ENCODE peak calls at places on chromosomes 16 and 17, in eight cellular contexts. One of them, this sample, is unnamed.

GRCh38 chr17:39753514-39754160 is 15.9 kb downstream of the GRB7 start:
- DNase-seq in CD4-positive, alpha-beta T cell: peak; percentile 65
- DNase-seq in left ventricle myocardium inferior: peak; percentile 64
- DNase-seq in gastrocnemius medialis: no peak
- DNase-seq in suprapubic skin: no peak
- DNase-seq in endodermal cell: peak; percentile 84
- DNase-seq in tibial nerve: no peak
- DNase-seq in cardiac muscle cell: no peak
- DNase-seq in this sample: no peak

GRCh38 chr17:83191388-83192160 is 112.2 kb downstream of the METRNL start:
- DNase-seq in endodermal cell: no peak
- DNase-seq in cardiac muscle cell: no peak
- DNase-seq in tibial nerve: peak; percentile 12
- DNase-seq in left ventricle myocardium inferior: no peak
- DNase-seq in gastrocnemius medialis: peak; percentile 1
- DNase-seq in CD4-positive, alpha-beta T cell: no peak
- DNase-seq in suprapubic skin: peak; percentile 65
- DNase-seq in this sample: no peak

GRCh38 chr16:52584921-52585320 is 38.0 kb upstream of the TOX3 start:
- DNase-seq in CD4-positive, alpha-beta T cell: no peak
- DNase-seq in endodermal cell: no peak
- DNase-seq in gastrocnemius medialis: no peak
- DNase-seq in suprapubic skin: no peak
- DNase-seq in left ventricle myocardium inferior: no peak
- DNase-seq in tibial nerve: no peak
- DNase-seq in cardiac muscle cell: no peak
- DNase-seq in this sample: no peak

GRCh38 chr16:10037771-10038170 is 144.5 kb downstream of the GRIN2A start:
- DNase-seq in cardiac muscle cell: no peak
- DNase-seq in CD4-positive, alpha-beta T cell: no peak
- DNase-seq in left ventricle myocardium inferior: no peak
- DNase-seq in tibial nerve: no peak
- DNase-seq in suprapubic skin: no peak
- DNase-seq in endodermal cell: no peak
- DNase-seq in gastrocnemius medialis: no peak
- DNase-seq in this sample: no peak

GRCh38 chr17:7557825-7558543 is 566 bp upstream of the TNFSF13 start:
- DNase-seq in gastrocnemius medialis: peak; percentile 70
- DNase-seq in suprapubic skin: peak; percentile 94
- DNase-seq in cardiac muscle cell: peak; percentile 38
- DNase-seq in CD4-positive, alpha-beta T cell: no peak
- DNase-seq in endodermal cell: peak; percentile 93
- DNase-seq in tibial nerve: peak; percentile 74
- DNase-seq in left ventricle myocardium inferior: peak; percentile 87
- DNase-seq in this sample: no peak

GRCh38 chr17:78337244-78338109 is 22.4 kb downstream of the SOCS3 start:
- DNase-seq in endodermal cell: peak; percentile 71
- DNase-seq in cardiac muscle cell: no peak
- DNase-seq in tibial nerve: no peak
- DNase-seq in suprapubic skin: no peak
- DNase-seq in gastrocnemius medialis: no peak
- DNase-seq in CD4-positive, alpha-beta T cell: no peak
- DNase-seq in left ventricle myocardium inferior: no peak
- DNase-seq in this sample: no peak

GRCh38 chr16:85123891-85124635 is 11.8 kb upstream of the CIBAR2 start:
- DNase-seq in suprapubic skin: peak; percentile 90
- DNase-seq in cardiac muscle cell: no peak
- DNase-seq in CD4-positive, alpha-beta T cell: no peak
- DNase-seq in endodermal cell: peak; percentile 78
- DNase-seq in gastrocnemius medialis: peak; percentile 56
- DNase-seq in left ventricle myocardium inferior: peak; percentile 58
- DNase-seq in tibial nerve: no peak
- DNase-seq in this sample: no peak

GRCh38 chr17:14986127-14986526 is 279.0 kb downstream of the PMP22 start:
- DNase-seq in CD4-positive, alpha-beta T cell: no peak
- DNase-seq in gastrocnemius medialis: no peak
- DNase-seq in tibial nerve: no peak
- DNase-seq in cardiac muscle cell: no peak
- DNase-seq in left ventricle myocardium inferior: no peak
- DNase-seq in suprapubic skin: no peak
- DNase-seq in endodermal cell: no peak
- DNase-seq in this sample: no peak

GRCh38 chr16:70589998-70590471 is 56.3 kb upstream of the IL34 start:
- DNase-seq in left ventricle myocardium inferior: peak; percentile 51
- DNase-seq in CD4-positive, alpha-beta T cell: no peak
- DNase-seq in cardiac muscle cell: no peak
- DNase-seq in suprapubic skin: no peak
- DNase-seq in endodermal cell: no peak
- DNase-seq in gastrocnemius medialis: no peak
- DNase-seq in tibial nerve: no peak
- DNase-seq in this sample: no peak

GRCh38 chr17:49523706-49524472 is 28.8 kb downstream of the NGFR start:
- DNase-seq in suprapubic skin: peak; percentile 82
- DNase-seq in CD4-positive, alpha-beta T cell: peak; percentile 14
- DNase-seq in cardiac muscle cell: no peak
- DNase-seq in left ventricle myocardium inferior: no peak
- DNase-seq in gastrocnemius medialis: no peak
- DNase-seq in tibial nerve: no peak
- DNase-seq in endodermal cell: peak; percentile 53
- DNase-seq in this sample: peak; percentile 89

GRCh38 chr17:5592382-5592781 is 8.1 kb upstream of the NLRP1 start:
- DNase-seq in suprapubic skin: no peak
- DNase-seq in tibial nerve: no peak
- DNase-seq in endodermal cell: peak; percentile 45
- DNase-seq in gastrocnemius medialis: no peak
- DNase-seq in left ventricle myocardium inferior: no peak
- DNase-seq in cardiac muscle cell: peak; percentile 65
- DNase-seq in CD4-positive, alpha-beta T cell: no peak
- DNase-seq in this sample: no peak

GRCh38 chr16:48318630-48319029 is 66.6 kb downstream of the SIAH1 start:
- DNase-seq in CD4-positive, alpha-beta T cell: peak; percentile 17
- DNase-seq in left ventricle myocardium inferior: no peak
- DNase-seq in cardiac muscle cell: no peak
- DNase-seq in suprapubic skin: no peak
- DNase-seq in endodermal cell: peak; percentile 66
- DNase-seq in tibial nerve: no peak
- DNase-seq in gastrocnemius medialis: no peak
- DNase-seq in this sample: no peak

GRCh38 chr16:85261657-85262557 is 149.6 kb upstream of the CIBAR2 start:
- DNase-seq in tibial nerve: no peak
- DNase-seq in suprapubic skin: no peak
- DNase-seq in endodermal cell: no peak
- DNase-seq in cardiac muscle cell: no peak
- DNase-seq in gastrocnemius medialis: no peak
- DNase-seq in CD4-positive, alpha-beta T cell: no peak
- DNase-seq in left ventricle myocardium inferior: no peak
- DNase-seq in this sample: no peak

GRCh38 chr16:54061454-54061853 is 225.1 kb downstream of the IRX3 start:
- DNase-seq in gastrocnemius medialis: no peak
- DNase-seq in CD4-positive, alpha-beta T cell: no peak
- DNase-seq in tibial nerve: no peak
- DNase-seq in cardiac muscle cell: no peak
- DNase-seq in suprapubic skin: no peak
- DNase-seq in left ventricle myocardium inferior: no peak
- DNase-seq in endodermal cell: no peak
- DNase-seq in this sample: peak; percentile 61

GRCh38 chr16:79599256-79599836 is 1.2 kb downstream of the MAF start:
- DNase-seq in suprapubic skin: no peak
- DNase-seq in endodermal cell: peak; percentile 84
- DNase-seq in gastrocnemius medialis: no peak
- DNase-seq in left ventricle myocardium inferior: peak; percentile 29
- DNase-seq in tibial nerve: no peak
- DNase-seq in cardiac muscle cell: peak; percentile 61
- DNase-seq in CD4-positive, alpha-beta T cell: peak; percentile 14
- DNase-seq in this sample: no peak

GRCh38 chr17:66146394-66146793 is 45.5 kb downstream of the CEP112 start:
- DNase-seq in CD4-positive, alpha-beta T cell: no peak
- DNase-seq in left ventricle myocardium inferior: no peak
- DNase-seq in gastrocnemius medialis: no peak
- DNase-seq in tibial nerve: no peak
- DNase-seq in cardiac muscle cell: no peak
- DNase-seq in endodermal cell: no peak
- DNase-seq in suprapubic skin: no peak
- DNase-seq in this sample: no peak

GRCh38 chr16:89378947-89379771 is 111.2 kb downstream of the ANKRD11 start:
- DNase-seq in left ventricle myocardium inferior: no peak
- DNase-seq in suprapubic skin: no peak
- DNase-seq in tibial nerve: no peak
- DNase-seq in cardiac muscle cell: no peak
- DNase-seq in endodermal cell: no peak
- DNase-seq in CD4-positive, alpha-beta T cell: no peak
- DNase-seq in gastrocnemius medialis: no peak
- DNase-seq in this sample: no peak

DNA sequence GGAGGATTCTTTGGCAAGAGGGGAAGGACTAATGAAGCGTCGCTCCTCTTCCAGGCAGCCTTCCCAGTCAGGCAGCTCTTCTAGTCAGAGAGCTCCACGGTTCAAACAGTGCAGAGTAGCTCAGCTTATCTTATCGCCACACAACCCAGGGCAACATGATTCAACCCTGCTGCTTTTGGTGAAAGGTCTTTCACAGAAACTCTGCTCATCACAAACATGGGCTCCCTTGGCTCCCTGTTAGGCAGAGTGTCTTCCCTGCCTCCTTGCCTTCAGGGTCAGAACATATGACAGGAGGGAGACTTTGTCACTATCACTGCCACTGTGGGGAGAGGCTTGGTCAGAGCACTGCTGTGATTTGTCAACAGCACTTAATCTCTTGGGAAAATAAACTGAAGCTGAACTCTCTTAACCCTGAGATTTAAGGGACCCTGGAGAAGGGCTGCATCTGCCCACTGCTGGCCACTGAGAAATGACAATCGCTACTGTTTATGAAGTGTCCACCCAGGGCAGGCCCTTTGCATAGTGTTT is 6.9 kb upstream of the SLC13A2 start:
- DNase-seq in gastrocnemius medialis: no peak
- DNase-seq in endodermal cell: peak; percentile 85
- DNase-seq in left ventricle myocardium inferior: no peak
- DNase-seq in CD4-positive, alpha-beta T cell: no peak
- DNase-seq in cardiac muscle cell: peak; percentile 40
- DNase-seq in suprapubic skin: peak; percentile 18
- DNase-seq in tibial nerve: no peak
- DNase-seq in this sample: no peak
- H3K27me3 ChIP-seq in gastrocnemius medialis: peaks cover 13% of the 10 kb centered on the region
- H3K27me3 ChIP-seq in endodermal cell: peaks cover 70% of the 10 kb centered on the region
- H3K27me3 ChIP-seq in left ventricle myocardium inferior: peaks cover 78% of the 10 kb centered on the region
- H3K27me3 ChIP-seq in CD4-positive, alpha-beta T cell: no peaks in the 10 kb centered on the region
- H3K27me3 ChIP-seq in cardiac muscle cell: no peaks in the 10 kb centered on the region
- H3K27me3 ChIP-seq in suprapubic skin: peaks cover 6% of the 10 kb centered on the region
- H3K27me3 ChIP-seq in tibial nerve: no peaks in the 10 kb centered on the region
- H3K27me3 ChIP-seq in this sample: no peaks in the 10 kb centered on the region

DNA sequence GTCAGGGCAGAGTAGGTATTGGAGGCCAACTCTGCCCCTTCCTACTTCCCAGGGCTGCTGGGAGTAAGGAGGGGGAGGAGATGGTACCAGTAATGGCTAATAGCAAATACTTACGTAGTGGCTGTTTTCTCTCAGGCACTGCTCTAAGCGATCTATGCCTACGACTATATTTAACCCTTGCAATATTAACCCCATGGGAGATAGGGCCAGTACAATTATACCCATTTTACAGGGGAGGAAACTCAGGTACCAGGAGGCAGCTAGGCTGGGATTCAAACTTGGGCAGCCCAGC is 50.6 kb downstream of the RMI2 start:
- DNase-seq in cardiac muscle cell: no peak
- DNase-seq in tibial nerve: no peak
- DNase-seq in left ventricle myocardium inferior: no peak
- DNase-seq in gastrocnemius medialis: no peak
- DNase-seq in CD4-positive, alpha-beta T cell: no peak
- DNase-seq in suprapubic skin: peak; percentile 18
- DNase-seq in endodermal cell: no peak
- DNase-seq in this sample: no peak
- H3K27ac ChIP-seq in cardiac muscle cell: no peak overlapping the region
- H3K27ac ChIP-seq in tibial nerve: no peak overlapping the region
- H3K27ac ChIP-seq in left ventricle myocardium inferior: no peak overlapping the region
- H3K27ac ChIP-seq in gastrocnemius medialis: no peak overlapping the region
- H3K27ac ChIP-seq in CD4-positive, alpha-beta T cell: no peak overlapping the region
- H3K27ac ChIP-seq in suprapubic skin: no peak overlapping the region
- H3K27ac ChIP-seq in endodermal cell: no peak overlapping the region
- H3K27ac ChIP-seq in this sample: peak overlapping the region; percentile 63

GRCh38 chr16:51132484-51132883 is 18.6 kb downstream of the SALL1 start:
- DNase-seq in gastrocnemius medialis: no peak
- DNase-seq in tibial nerve: no peak
- DNase-seq in CD4-positive, alpha-beta T cell: no peak
- DNase-seq in suprapubic skin: no peak
- DNase-seq in cardiac muscle cell: no peak
- DNase-seq in left ventricle myocardium inferior: no peak
- DNase-seq in endodermal cell: no peak
- DNase-seq in this sample: no peak

GRCh38 chr16:51133691-51134090 is 17.4 kb downstream of the SALL1 start:
- DNase-seq in CD4-positive, alpha-beta T cell: no peak
- DNase-seq in tibial nerve: no peak
- DNase-seq in cardiac muscle cell: no peak
- DNase-seq in suprapubic skin: no peak
- DNase-seq in left ventricle myocardium inferior: no peak
- DNase-seq in endodermal cell: peak; percentile 60
- DNase-seq in gastrocnemius medialis: no peak
- DNase-seq in this sample: no peak

GRCh38 chr16:51133130-51133529 is 17.9 kb downstream of the SALL1 start:
- DNase-seq in tibial nerve: no peak
- DNase-seq in suprapubic skin: no peak
- DNase-seq in left ventricle myocardium inferior: no peak
- DNase-seq in gastrocnemius medialis: no peak
- DNase-seq in CD4-positive, alpha-beta T cell: no peak
- DNase-seq in endodermal cell: peak; percentile 79
- DNase-seq in cardiac muscle cell: no peak
- DNase-seq in this sample: no peak

GRCh38 chr16:51129105-51129504 is 22.0 kb downstream of the SALL1 start:
- DNase-seq in suprapubic skin: no peak
- DNase-seq in gastrocnemius medialis: no peak
- DNase-seq in cardiac muscle cell: peak; percentile 31
- DNase-seq in tibial nerve: no peak
- DNase-seq in left ventricle myocardium inferior: no peak
- DNase-seq in endodermal cell: no peak
- DNase-seq in CD4-positive, alpha-beta T cell: no peak
- DNase-seq in this sample: no peak

GRCh38 chr16:51131619-51132018 is 19.5 kb downstream of the SALL1 start:
- DNase-seq in cardiac muscle cell: no peak
- DNase-seq in suprapubic skin: no peak
- DNase-seq in endodermal cell: no peak
- DNase-seq in tibial nerve: no peak
- DNase-seq in gastrocnemius medialis: no peak
- DNase-seq in left ventricle myocardium inferior: no peak
- DNase-seq in CD4-positive, alpha-beta T cell: no peak
- DNase-seq in this sample: no peak
- H3K27me3 ChIP-seq in cardiac muscle cell: no peaks in the 10 kb centered on the region
- H3K27me3 ChIP-seq in suprapubic skin: peaks cover 57% of the 10 kb centered on the region
- H3K27me3 ChIP-seq in endodermal cell: no peaks in the 10 kb centered on the region
- H3K27me3 ChIP-seq in tibial nerve: no peaks in the 10 kb centered on the region
- H3K27me3 ChIP-seq in gastrocnemius medialis: peaks cover 11% of the 10 kb centered on the region
- H3K27me3 ChIP-seq in left ventricle myocardium inferior: peaks cover 95% of the 10 kb centered on the region
- H3K27me3 ChIP-seq in CD4-positive, alpha-beta T cell: peaks cover 16% of the 10 kb centered on the region
- H3K27me3 ChIP-seq in this sample: no peaks in the 10 kb centered on the region

DNA sequence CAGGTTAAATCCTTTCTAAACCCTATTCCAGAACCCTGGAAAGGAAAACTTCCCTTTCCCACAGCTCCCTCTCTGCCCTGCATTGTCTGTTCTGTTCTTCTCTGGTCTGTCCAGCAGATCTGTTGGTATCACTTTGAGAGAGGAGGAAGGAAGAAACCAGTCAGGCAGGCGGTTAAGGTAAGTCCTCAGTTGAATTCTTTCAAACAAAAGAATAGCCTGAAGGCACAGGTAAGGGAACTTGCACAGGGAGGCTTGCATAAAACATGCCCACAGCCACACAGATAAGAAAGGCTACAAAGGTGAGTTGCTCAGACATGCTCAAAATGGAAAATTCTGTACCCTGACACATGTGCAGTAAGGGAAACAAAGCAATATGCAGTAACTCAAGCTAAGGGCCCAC is 595.7 kb upstream of the CDH5 start:
- DNase-seq in cardiac muscle cell: no peak
- DNase-seq in suprapubic skin: no peak
- DNase-seq in left ventricle myocardium inferior: no peak
- DNase-seq in gastrocnemius medialis: no peak
- DNase-seq in CD4-positive, alpha-beta T cell: no peak
- DNase-seq in tibial nerve: no peak
- DNase-seq in endodermal cell: no peak
- DNase-seq in this sample: no peak
- H3K27ac ChIP-seq in cardiac muscle cell: no peak overlapping the region
- H3K27ac ChIP-seq in suprapubic skin: no peak overlapping the region
- H3K27ac ChIP-seq in left ventricle myocardium inferior: no peak overlapping the region
- H3K27ac ChIP-seq in gastrocnemius medialis: no peak overlapping the region
- H3K27ac ChIP-seq in CD4-positive, alpha-beta T cell: no peak overlapping the region
- H3K27ac ChIP-seq in tibial nerve: no peak overlapping the region
- H3K27ac ChIP-seq in endodermal cell: no peak overlapping the region
- H3K27ac ChIP-seq in this sample: no peak overlapping the region